ENCODE peak calls at places on chromosomes 13 and 19, in eight cellular contexts. A is CD4-positive, CD25-positive, alpha-beta regulatory T cell; R is progenitor cell of endocrine pancreas; C is epithelial cell of proximal tubule; Z is stimulated activated CD8-positive, alpha-beta memory T cell treated with anti-CD3 and anti-CD28 coated beads, Interleukin-15, amount 100 ng/mL, for 24 hours; S is HFFc6; G is fibroblast of the aortic adventitia; O is GM19239. I is an unnamed sample.

GRCh38 chr13:28584873-28585317 is 74.0 kb upstream of the POMP start:
- DNase-seq in A (no peak), R (no peak), C (peak), Z (no peak), S (peak), G (peak), O (no peak), I (no peak)

GRCh38 chr19:43739836-43740235 is 14.9 kb downstream of the SMG9 start:
- DNase-seq in A (no peak), R (no peak), C (no peak), Z (no peak), S (no peak), G (no peak), O (no peak), I (no peak)

GRCh38 chr13:78497702-78498319 is 105.5 kb downstream of the POU4F1 start:
- DNase-seq in A (no peak), R (no peak), C (no peak), Z (no peak), S (no peak), G (no peak), O (no peak), I (no peak)

GRCh38 chr13:109809216-109809890 is 23.0 kb upstream of the IRS2 start:
- DNase-seq in A (no peak), R (no peak), C (no peak), Z (no peak), S (no peak), G (no peak), O (no peak), I (no peak)

GRCh38 chr19:28966737-28967401 is 246.1 kb downstream of the UQCRFS1 start:
- DNase-seq in A (no peak), R (no peak), C (peak), Z (no peak), S (no peak), G (peak), O (no peak), I (no peak)

GRCh38 chr13:66899955-66900354 is 330.2 kb downstream of the PCDH9 start:
- DNase-seq in A (no peak), R (no peak), C (no peak), Z (no peak), S (no peak), G (no peak), O (no peak), I (no peak)

GRCh38 chr13:101773062-101773461 is 320.6 kb downstream of the ITGBL1 start:
- DNase-seq in A (no peak), R (no peak), C (no peak), Z (no peak), S (no peak), G (no peak), O (no peak), I (no peak)

GRCh38 chr13:45749026-45749759 is 47.1 kb downstream of the CBY2 start:
- DNase-seq in A (no peak), R (no peak), C (no peak), Z (no peak), S (no peak), G (no peak), O (no peak), I (peak)

GRCh38 chr13:113863511-113864302 is at the start of gene GAS6:
- DNase-seq in A (no peak), R (peak), C (no peak), Z (no peak), S (peak), G (peak), O (peak), I (peak)

GRCh38 chr19:2424686-2425621 is 2.4 kb downstream of the TIMM13 start:
- DNase-seq in A (no peak), R (peak), C (no peak), Z (no peak), S (peak), G (peak), O (no peak), I (peak)

GRCh38 chr13:51808811-51809210 is 4.8 kb upstream of the DHRS12 start:
- DNase-seq in A (no peak), R (no peak), C (no peak), Z (no peak), S (no peak), G (no peak), O (no peak), I (no peak)

GRCh38 chr13:65841156-65841555 is 1389.0 kb downstream of the PCDH9 start:
- DNase-seq in A (no peak), R (no peak), C (no peak), Z (no peak), S (no peak), G (peak), O (no peak), I (no peak)

GRCh38 chr13:66940113-66940512 is 290.0 kb downstream of the PCDH9 start:
- DNase-seq in A (no peak), R (no peak), C (peak), Z (no peak), S (no peak), G (no peak), O (no peak), I (no peak)

GRCh38 chr19:4990306-4990705 is 21.4 kb downstream of the KDM4B start:
- DNase-seq in A (no peak), R (no peak), C (no peak), Z (no peak), S (no peak), G (no peak), O (no peak), I (no peak)

GRCh38 chr13:48429886-48430285 is 17.0 kb upstream of the LPAR6 start:
- DNase-seq in A (no peak), R (no peak), C (no peak), Z (no peak), S (no peak), G (no peak), O (no peak), I (no peak)

GRCh38 chr19:46849610-46850009 is 1.0 kb downstream of the AP2S1 start:
- DNase-seq in A (no peak), R (no peak), C (no peak), Z (no peak), S (no peak), G (peak), O (no peak), I (no peak)